ENCODE peak calls at places on chromosomes 16 and 17, in five cellular contexts. Z, C, Q, A and B are unnamed samples.

GRCh38 chr16:19997264-19997663 is 76.4 kb downstream of the GPR139 start:
- DNase-seq in Z (no peak), C (no peak), Q (no peak), A (no peak), B (no peak)

GRCh38 chr17:39946551-39947330 is 16.1 kb upstream of the GSDMA start:
- DNase-seq in Z (no peak), C (no peak), Q (no peak), A (no peak), B (no peak)

GRCh38 chr17:45729284-45729907 is 54.7 kb upstream of the CRHR1 start:
- DNase-seq in Z (no peak), C (no peak), Q (no peak), A (no peak), B (no peak)

GRCh38 chr17:43583332-43583731 is 37.2 kb upstream of the ETV4 start:
- DNase-seq in Z (no peak), C (no peak), Q (no peak), A (no peak), B (no peak)

GRCh38 chr16:75555707-75556512 is at the start of gene TMEM231:
- DNase-seq in Z (peak; percentile 93), C (peak; percentile 98), Q (peak; percentile 96), A (peak; percentile 69), B (peak; percentile 32)

GRCh38 chr16:17450291-17450690 is 20.5 kb downstream of the XYLT1 start:
- DNase-seq in Z (no peak), C (no peak), Q (no peak), A (no peak), B (no peak)

GRCh38 chr17:15279011-15279477 is 13.9 kb upstream of the PMP22 start:
- DNase-seq in Z (no peak), C (no peak), Q (no peak), A (no peak), B (peak; percentile 94)

GRCh38 chr17:57604771-57605733 is 140.0 kb downstream of the CCDC182 start:
- DNase-seq in Z (no peak), C (peak; percentile 67), Q (no peak), A (peak; percentile 98), B (no peak)

GRCh38 chr16:87344931-87345631 is 27.9 kb upstream of the C16orf95 start:
- DNase-seq in Z (peak; percentile 33), C (no peak), Q (peak; percentile 24), A (no peak), B (no peak)

GRCh38 chr16:78004501-78004900 is 17.8 kb upstream of the CLEC3A start:
- DNase-seq in Z (no peak), C (no peak), Q (no peak), A (no peak), B (no peak)

GRCh38 chr17:73262676-73263642 is 1.3 kb upstream of the CPSF4L start:
- DNase-seq in Z (no peak), C (peak; percentile 12), Q (no peak), A (no peak), B (no peak)

GRCh38 chr17:9360610-9361571 is 214.7 kb downstream of the STX8 start:
- DNase-seq in Z (no peak), C (peak; percentile 70), Q (no peak), A (no peak), B (peak; percentile 50)

GRCh38 chr16:660459-661183 is 7.3 kb upstream of the RHOT2 start:
- DNase-seq in Z (peak; percentile 70), C (peak; percentile 96), Q (peak; percentile 62), A (no peak), B (no peak)

GRCh38 chr16:68475071-68475470 is 26.8 kb upstream of the SMPD3 start:
- DNase-seq in Z (no peak), C (no peak), Q (no peak), A (no peak), B (no peak)

GRCh38 chr16:12027091-12027490 is 50.6 kb downstream of the SNX29 start:
- DNase-seq in Z (no peak), C (no peak), Q (no peak), A (no peak), B (no peak)